ENCODE peak calls at places on chromosomes 3 and 15, in four cellular contexts. I is AG10803, D is upper lobe of left lung, G is dorsolateral prefrontal cortex. R is an unnamed sample.

GRCh38 chr3:101944308-101944707 is 95.0 kb downstream of the NFKBIZ start:
- DNase-seq in I (no peak), D (no peak), G (no peak), R (no peak)

GRCh38 chr3:160125188-160125587 is 100.0 kb upstream of the C3orf80 start:
- DNase-seq in I (no peak), D (no peak), G (no peak), R (no peak)

GRCh38 chr3:97958796-97959195 is 13.4 kb downstream of the RIOX2 start:
- DNase-seq in I (no peak), D (no peak), G (no peak), R (no peak)

GRCh38 chr3:133878518-133878917 is 17.2 kb downstream of the RAB6B start:
- DNase-seq in I (no peak), D (no peak), G (no peak), R (no peak)

GRCh38 chr15:99928429-99928981 is 195.3 kb upstream of the LYSMD4 start:
- DNase-seq in I (peak; percentile 68), D (peak; percentile 81), G (peak; percentile 81), R (peak; percentile 73)

GRCh38 chr3:46168583-46168982 is 39.5 kb downstream of the CCR1 start:
- DNase-seq in I (peak; percentile 73), D (no peak), G (no peak), R (peak; percentile 27)

GRCh38 chr3:188349276-188349962 is 195.5 kb downstream of the LPP start:
- DNase-seq in I (peak; percentile 42), D (no peak), G (no peak), R (peak; percentile 61)

GRCh38 chr15:73333001-73333400 is 35.8 kb downstream of the HCN4 start:
- DNase-seq in I (no peak), D (no peak), G (no peak), R (no peak)

GRCh38 chr3:36514171-36514570 is 133.9 kb downstream of the STAC start:
- DNase-seq in I (no peak), D (no peak), G (no peak), R (no peak)

GRCh38 chr15:80242802-80243201 is 9.2 kb downstream of the CTXND1 start:
- DNase-seq in I (no peak), D (no peak), G (no peak), R (no peak)

GRCh38 chr15:44801368-44801767 is 65.0 kb downstream of the TRIM69 start:
- DNase-seq in I (no peak), D (no peak), G (no peak), R (peak; percentile 23)

GRCh38 chr15:44802336-44802735 is 66.0 kb downstream of the TRIM69 start:
- DNase-seq in I (no peak), D (no peak), G (no peak), R (no peak)

GRCh38 chr15:44796508-44796907 is 60.2 kb downstream of the TRIM69 start:
- DNase-seq in I (no peak), D (no peak), G (no peak), R (no peak)

GRCh38 chr15:44801797-44802196 is 65.5 kb downstream of the TRIM69 start:
- DNase-seq in I (no peak), D (no peak), G (no peak), R (no peak)

GRCh38 chr15:44798815-44799214 is 62.5 kb downstream of the TRIM69 start:
- DNase-seq in I (no peak), D (no peak), G (no peak), R (no peak)
- TF ChIP-seq CTCF in I (no peak), D (no peak), G (no peak), R (peak; percentile 23)

DNA sequence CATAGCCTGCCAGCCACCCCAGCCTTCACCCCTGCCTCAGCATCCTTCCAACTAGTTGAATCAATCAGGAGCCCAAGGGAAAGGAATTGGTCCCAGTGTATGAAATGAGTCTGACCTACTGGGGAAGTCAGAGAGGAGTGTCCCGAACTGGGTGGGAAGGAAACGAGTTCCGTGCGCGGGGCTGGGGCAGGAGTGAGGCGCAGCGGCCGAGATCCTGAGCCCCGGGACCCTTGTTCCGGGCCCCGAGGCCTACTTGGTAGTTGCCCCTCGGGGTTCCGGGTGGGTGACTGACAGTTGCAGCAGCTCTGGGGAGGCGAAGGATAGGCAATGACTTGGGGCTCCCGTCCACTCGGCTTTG is 1.1 kb upstream of the PLCL2 start:
- DNase-seq in I (no peak), D (no peak), G (no peak), R (no peak)
- H3K4me3 ChIP-seq in I (peak overlapping the region; percentile 85), D (peak overlapping the region; percentile 81), G (peak overlapping the region; percentile 90), R (no peak overlapping the region)

GRCh38 chr3:19046440-19046839 is 101.9 kb upstream of the KCNH8 start:
- DNase-seq in I (no peak), D (no peak), G (no peak), R (no peak)
- TF ChIP-seq CTCF in I (no peak), D (no peak), G (peak; percentile 13), R (no peak)

DNA sequence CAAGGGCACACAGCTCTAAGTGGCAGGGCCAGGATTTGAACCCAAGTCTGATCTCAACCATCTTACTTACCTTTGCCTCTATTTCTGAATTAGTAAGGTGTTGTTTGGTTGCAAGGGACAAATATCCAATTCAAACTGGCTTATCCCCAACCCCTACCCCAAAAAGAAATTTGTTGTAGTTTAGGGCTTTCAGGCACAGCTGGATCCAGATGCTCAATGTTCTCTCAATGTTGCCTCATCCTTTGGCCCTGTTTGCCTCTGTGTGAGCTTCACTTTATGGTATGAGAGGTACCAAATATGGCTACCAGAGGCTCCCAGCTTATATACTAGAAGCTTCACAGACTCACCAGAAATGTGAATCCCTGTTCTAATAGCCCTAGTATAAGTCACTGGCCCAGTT is 499.9 kb downstream of the SHQ1 start:
- DNase-seq in I (no peak), D (no peak), G (no peak), R (no peak)
- H3K4me3 ChIP-seq in I (no peak overlapping the region), D (no peak overlapping the region), G (no peak overlapping the region), R (no peak overlapping the region)

GRCh38 chr3:5296362-5296761 is 108.9 kb downstream of the EDEM1 start:
- DNase-seq in I (no peak), D (no peak), G (no peak), R (no peak)
- TF ChIP-seq CTCF in I (no peak), D (no peak), G (no peak), R (no peak)

GRCh38 chr3:62676686-62677271 is 198.4 kb downstream of the CADPS start:
- DNase-seq in I (no peak), D (no peak), G (no peak), R (no peak)
- H3K4me3 ChIP-seq in I (no peak overlapping the region), D (no peak overlapping the region), G (no peak overlapping the region), R (no peak overlapping the region)

GRCh38 chr3:87796137-87796899 is 262.5 kb downstream of the CGGBP1 start:
- DNase-seq in I (no peak), D (no peak), G (no peak), R (no peak)

GRCh38 chr3:87793322-87793877 is 265.4 kb downstream of the CGGBP1 start:
- DNase-seq in I (no peak), D (no peak), G (no peak), R (no peak)

GRCh38 chr3:87792193-87792531 is 266.6 kb downstream of the CGGBP1 start:
- DNase-seq in I (no peak), D (no peak), G (no peak), R (no peak)

GRCh38 chr3:87791248-87792027 is 267.4 kb downstream of the CGGBP1 start:
- DNase-seq in I (no peak), D (no peak), G (no peak), R (no peak)

GRCh38 chr3:87792532-87793321 is 266.1 kb downstream of the CGGBP1 start:
- DNase-seq in I (peak; percentile 2), D (no peak), G (no peak), R (no peak)
- TF ChIP-seq CTCF in I (no peak), D (no peak), G (no peak), R (no peak)

DNA sequence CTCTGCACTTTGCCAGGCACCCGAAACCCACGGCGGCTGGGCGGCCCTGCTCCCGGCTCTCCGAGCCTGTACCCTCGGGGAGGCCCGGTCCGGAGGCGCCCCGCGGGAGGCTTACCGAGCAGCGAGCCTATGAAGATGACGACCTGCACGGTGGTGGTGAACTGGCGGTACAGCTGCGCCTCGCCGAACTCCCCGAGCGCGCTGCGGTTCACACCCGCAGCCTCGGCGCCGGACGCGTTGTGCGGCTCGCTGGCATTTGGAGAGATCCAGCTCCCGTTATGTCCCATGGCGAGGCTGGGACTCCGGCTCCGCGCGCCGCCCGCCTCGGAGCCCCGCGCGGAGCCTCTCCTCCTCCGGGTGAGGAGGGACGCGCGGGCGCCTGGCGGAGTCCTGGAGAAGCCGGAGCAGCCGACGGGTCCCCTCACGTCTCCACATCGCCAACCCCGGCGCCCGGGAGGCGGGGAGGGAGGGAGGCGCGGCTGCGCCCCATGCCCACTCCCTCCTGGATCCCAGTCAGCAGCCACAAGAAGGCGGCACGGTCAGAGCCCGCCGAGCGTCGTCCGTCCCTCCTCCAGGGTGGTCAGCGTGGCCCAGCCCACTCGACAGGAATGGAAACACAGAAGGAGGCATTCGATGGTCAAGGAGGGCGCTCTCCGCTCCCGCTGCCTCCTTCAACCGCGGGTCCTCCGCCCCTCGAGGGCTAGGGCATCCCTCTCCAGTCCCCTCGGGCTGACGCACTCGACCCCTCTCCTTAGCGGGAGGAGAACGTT is at the start of gene GPR176:
- DNase-seq in I (peak; percentile 93), D (peak; percentile 24), G (no peak), R (peak; percentile 86)
- H3K4me3 ChIP-seq in I (peak within 1 kb of the TSS; percentile 94), D (peak within 1 kb of the TSS; percentile 61), G (peak within 1 kb of the TSS; percentile 87), R (peak within 1 kb of the TSS; percentile 77)

DNA sequence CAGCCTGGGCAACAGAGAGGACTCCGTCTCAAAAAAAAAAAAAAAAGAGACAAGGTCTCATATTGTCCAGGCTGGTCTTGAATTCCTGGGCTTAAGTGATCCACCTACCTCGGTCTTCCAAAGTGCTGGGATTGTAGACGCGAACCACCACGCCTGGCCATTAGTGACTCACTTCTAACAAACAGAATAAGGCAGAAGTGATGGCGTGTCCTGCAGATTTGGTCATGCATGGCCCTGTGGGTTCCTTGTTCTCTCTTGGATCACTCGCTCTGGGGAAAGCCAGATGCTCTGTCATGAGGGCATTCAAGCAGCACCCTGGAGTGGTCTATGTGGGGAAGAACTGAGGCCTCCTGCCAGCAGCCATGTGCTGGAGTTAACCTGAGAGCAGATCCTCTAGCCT is 27.4 kb upstream of the TJP1 start:
- DNase-seq in I (no peak), D (no peak), G (no peak), R (no peak)
- TF ChIP-seq CTCF in I (no peak), D (no peak), G (no peak), R (no peak)